ENCODE peak calls at places on chromosome 10, in four cellular contexts. Q, P, E and F are unnamed samples. For H3K4me1, the result is how much of the 10 kb centered on the place peaks cover.

GRCh38 chr10:21092683-21093524 is 195.8 kb upstream of the NEBL start:
- DNase-seq in Q (no peak), P (no peak), E (no peak), F (no peak)

GRCh38 chr10:100808851-100809250 is 63.5 kb downstream of the PAX2 start:
- DNase-seq in Q (no peak), P (no peak), E (no peak), F (no peak)

GRCh38 chr10:63555330-63555729 is 34.1 kb downstream of the REEP3 start:
- DNase-seq in Q (no peak), P (no peak), E (no peak), F (no peak)

GRCh38 chr10:101262147-101262546 is 32.9 kb upstream of the LBX1 start:
- DNase-seq in Q (no peak), P (no peak), E (no peak), F (no peak)

GRCh38 chr10:99799613-99800012 is 17.2 kb downstream of the ABCC2 start:
- DNase-seq in Q (peak), P (no peak), E (no peak), F (no peak)

GRCh38 chr10:95026461-95026860 is 42.8 kb downstream of the CYP2C8 start:
- DNase-seq in Q (no peak), P (no peak), E (no peak), F (no peak)

GRCh38 chr10:132228616-132229015 is 41.9 kb downstream of the DPYSL4 start:
- DNase-seq in Q (no peak), P (no peak), E (no peak), F (no peak)

GRCh38 chr10:124547651-124548168 is 86.1 kb downstream of the LHPP start:
- DNase-seq in Q (peak), P (no peak), E (peak), F (no peak)

GRCh38 chr10:132255489-132256344 is 52.0 kb downstream of the STK32C start:
- DNase-seq in Q (no peak), P (no peak), E (no peak), F (no peak)

GRCh38 chr10:118253397-118253796 is 88.7 kb downstream of the FAM204A start:
- DNase-seq in Q (no peak), P (no peak), E (no peak), F (no peak)

GRCh38 chr10:34163075-34163905 is 651.8 kb downstream of the PARD3 start:
- DNase-seq in Q (peak), P (no peak), E (no peak), F (no peak)

GRCh38 chr10:62814901-62815372 is 1.2 kb downstream of the EGR2 start:
- DNase-seq in Q (no peak), P (no peak), E (no peak), F (no peak)

GRCh38 chr10:80270887-80271286 is 18.6 kb downstream of the MAT1A start:
- DNase-seq in Q (peak), P (no peak), E (no peak), F (no peak)

GRCh38 chr10:101236376-101237079 is 7.3 kb upstream of the LBX1 start:
- DNase-seq in Q (no peak), P (no peak), E (no peak), F (no peak)

GRCh38 chr10:93821051-93821772 is 63.5 kb downstream of the LGI1 start:
- DNase-seq in Q (no peak), P (peak), E (peak), F (no peak)

GRCh38 chr10:21526184-21526951 is 886 bp upstream of the SKIDA1 start:
- DNase-seq in Q (peak), P (no peak), E (peak), F (no peak)

GRCh38 chr10:128802062-128802461 is 665.0 kb upstream of the MGMT start:
- DNase-seq in Q (no peak), P (no peak), E (no peak), F (no peak)

GRCh38 chr10:97539523-97540200 is 32.9 kb upstream of the ANKRD2 start:
- DNase-seq in Q (no peak), P (no peak), E (no peak), F (no peak)

GRCh38 chr10:87622290-87623004 is 37.2 kb upstream of the PAPSS2 start:
- DNase-seq in Q (no peak), P (no peak), E (no peak), F (no peak)

GRCh38 chr10:43853369-43853768 is 204.7 kb upstream of the ZNF32 start:
- DNase-seq in Q (no peak), P (no peak), E (no peak), F (no peak)

GRCh38 chr10:28130267-28130666 is 131.4 kb upstream of the ODAD2 start:
- DNase-seq in Q (no peak), P (no peak), E (no peak), F (no peak)

GRCh38 chr10:80455461-80456345 is 1.6 kb downstream of the TSPAN14 start:
- DNase-seq in Q (no peak), P (no peak), E (no peak), F (no peak)

DNA sequence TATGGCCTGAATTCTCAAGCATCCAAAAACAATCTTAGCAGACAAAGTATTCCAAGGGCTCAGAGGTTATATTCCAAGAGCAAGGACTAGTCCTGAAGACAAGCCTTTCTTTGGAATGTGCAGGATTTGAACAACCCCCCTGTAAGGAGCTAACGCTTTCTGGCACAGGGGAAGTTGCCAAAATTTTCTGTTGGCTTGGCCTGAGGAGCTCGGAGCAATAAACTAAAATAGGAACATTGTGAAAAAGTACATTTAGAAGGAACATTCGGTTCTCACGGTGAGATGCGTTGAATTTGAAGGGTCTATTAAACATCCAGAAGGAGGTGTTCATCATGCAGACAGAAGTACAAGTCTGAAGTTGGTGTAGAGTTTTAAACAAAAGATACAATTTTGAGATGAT is 1030.5 kb upstream of the CELF2 start:
- DNase-seq in Q (no peak), P (no peak), E (no peak), F (no peak)
- H3K4me1 ChIP-seq in Q (under half), P (under half), E (under half), F (under half)

DNA sequence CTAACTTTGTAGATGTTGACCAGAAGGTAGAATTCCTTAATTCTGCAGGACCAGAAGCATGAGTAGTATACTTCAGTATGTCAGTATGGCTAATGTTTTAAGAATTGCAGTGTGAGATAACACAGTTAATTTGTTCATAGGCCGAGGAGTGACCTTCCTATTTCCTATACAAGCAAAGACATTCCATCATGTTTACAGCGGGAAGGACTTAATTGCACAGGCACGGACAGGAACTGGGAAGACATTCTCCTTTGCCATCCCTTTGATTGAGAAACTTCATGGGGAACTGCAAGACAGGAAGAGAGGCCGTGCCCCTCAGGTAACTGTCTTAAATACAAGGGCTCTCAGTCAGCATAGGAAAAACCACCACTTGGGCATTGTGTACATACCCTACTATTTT is 7.2 kb downstream of the DDX21 start:
- DNase-seq in Q (no peak), P (no peak), E (no peak), F (no peak)
- TF ChIP-seq TCF7L2 in Q (no peak), P (no peak), E (no peak), F (no peak)

GRCh38 chr10:74794531-74794930 is 31.9 kb upstream of the KAT6B start:
- DNase-seq in Q (no peak), P (no peak), E (no peak), F (no peak)

GRCh38 chr10:74797550-74797949 is 28.9 kb upstream of the KAT6B start:
- DNase-seq in Q (no peak), P (no peak), E (no peak), F (no peak)

GRCh38 chr10:74801447-74801846 is 25.0 kb upstream of the KAT6B start:
- DNase-seq in Q (no peak), P (no peak), E (no peak), F (no peak)

GRCh38 chr10:74799840-74800239 is 26.6 kb upstream of the KAT6B start:
- DNase-seq in Q (no peak), P (no peak), E (peak), F (peak)
- TF ChIP-seq SIN3A in Q (no peak), P (no peak), E (no peak), F (no peak)

GRCh38 chr10:77392236-77392721 is 245.3 kb downstream of the KCNMA1 start:
- DNase-seq in Q (no peak), P (no peak), E (no peak), F (no peak)
- H3K4me1 ChIP-seq in Q (under half), P (under half), E (under half), F (half or more)

DNA sequence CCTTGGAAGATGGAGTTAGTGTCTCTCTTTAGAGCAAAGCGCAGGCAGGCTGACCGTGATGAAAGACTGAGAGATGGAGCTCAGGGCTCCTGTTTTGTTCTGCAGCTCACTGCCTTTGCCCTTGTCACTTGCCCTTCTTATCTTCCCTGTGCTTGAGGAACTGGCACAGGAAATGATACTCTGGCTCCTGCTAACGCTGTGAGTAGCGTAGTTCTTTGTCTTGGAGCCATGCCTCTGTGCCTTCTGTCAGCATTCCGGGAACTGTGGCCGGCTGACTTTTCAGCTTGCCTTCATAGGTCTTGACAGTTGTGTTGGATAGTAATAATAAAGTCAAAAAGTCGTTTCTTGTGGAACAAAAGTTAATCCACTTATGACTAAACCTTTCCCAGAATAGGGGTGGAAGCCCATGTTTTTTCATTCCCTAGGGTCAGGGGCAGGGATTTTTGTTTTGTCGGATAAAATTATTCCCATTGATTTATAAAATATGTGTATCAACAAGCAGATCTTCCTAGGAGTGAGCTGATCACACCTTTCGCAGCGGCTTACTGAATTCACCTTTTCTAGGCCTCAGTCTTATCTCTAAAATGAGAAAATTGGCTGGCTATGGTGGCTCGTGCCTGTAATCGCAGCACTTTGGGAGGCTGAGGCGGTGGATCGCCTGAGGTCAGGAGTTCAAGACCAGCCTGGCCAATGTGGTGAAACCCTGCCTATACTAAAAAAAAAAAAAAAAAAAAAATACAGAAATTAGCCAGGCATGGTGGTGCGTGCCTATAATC is 16.6 kb upstream of the TMEM236 start:
- DNase-seq in Q (no peak), P (no peak), E (no peak), F (no peak)
- TF ChIP-seq TCF7L2 in Q (no peak), P (no peak), E (no peak), F (no peak)

DNA sequence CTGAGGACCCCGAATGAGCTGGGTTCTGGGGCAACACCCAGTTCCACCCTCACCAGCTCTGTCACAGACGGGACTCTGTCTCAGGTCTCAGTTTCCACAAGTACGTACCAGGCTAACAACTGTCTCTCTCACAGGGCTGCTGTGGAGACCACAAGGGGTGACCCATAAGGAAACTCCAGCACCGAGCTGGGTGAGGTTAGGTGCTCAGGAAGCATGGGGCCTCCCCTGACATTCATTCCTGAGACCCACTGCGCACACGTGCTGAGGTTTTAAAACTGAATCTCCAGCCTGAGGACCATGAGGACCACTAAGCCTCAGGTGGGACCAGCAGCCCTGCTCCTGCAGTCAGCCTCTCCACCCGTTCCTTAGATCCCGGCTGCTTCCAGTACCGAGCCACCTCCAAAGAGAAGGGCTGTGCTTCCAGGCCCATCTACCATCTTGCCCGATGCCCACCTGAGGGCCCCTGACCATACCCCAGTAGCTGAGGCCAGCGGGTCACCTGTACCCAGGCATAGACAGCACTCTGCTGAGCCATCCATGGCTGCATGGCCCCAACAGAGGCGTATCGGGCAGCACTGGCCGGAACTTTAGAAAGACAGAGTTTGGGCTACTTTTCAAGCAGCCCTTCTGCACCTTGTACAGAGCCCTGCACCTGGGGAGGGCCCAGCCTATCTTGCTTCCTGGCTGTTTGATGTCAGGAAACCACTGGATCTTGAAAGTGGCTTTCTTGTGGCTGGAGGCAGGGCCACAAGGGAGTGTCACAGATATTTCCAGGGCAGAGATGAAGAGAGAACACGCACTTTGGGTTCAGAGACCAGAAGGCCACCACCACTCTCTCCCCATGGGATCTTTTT is 18.7 kb downstream of the HSPA12A start:
- DNase-seq in Q (no peak), P (no peak), E (no peak), F (no peak)
- TF ChIP-seq SIN3A in Q (no peak), P (no peak), E (no peak), F (no peak)

GRCh38 chr10:61329854-61330253 is 123.3 kb downstream of the TMEM26 start:
- DNase-seq in Q (no peak), P (no peak), E (no peak), F (no peak)
- H3K4me1 ChIP-seq in Q (under half), P (under half), E (under half), F (under half)

DNA sequence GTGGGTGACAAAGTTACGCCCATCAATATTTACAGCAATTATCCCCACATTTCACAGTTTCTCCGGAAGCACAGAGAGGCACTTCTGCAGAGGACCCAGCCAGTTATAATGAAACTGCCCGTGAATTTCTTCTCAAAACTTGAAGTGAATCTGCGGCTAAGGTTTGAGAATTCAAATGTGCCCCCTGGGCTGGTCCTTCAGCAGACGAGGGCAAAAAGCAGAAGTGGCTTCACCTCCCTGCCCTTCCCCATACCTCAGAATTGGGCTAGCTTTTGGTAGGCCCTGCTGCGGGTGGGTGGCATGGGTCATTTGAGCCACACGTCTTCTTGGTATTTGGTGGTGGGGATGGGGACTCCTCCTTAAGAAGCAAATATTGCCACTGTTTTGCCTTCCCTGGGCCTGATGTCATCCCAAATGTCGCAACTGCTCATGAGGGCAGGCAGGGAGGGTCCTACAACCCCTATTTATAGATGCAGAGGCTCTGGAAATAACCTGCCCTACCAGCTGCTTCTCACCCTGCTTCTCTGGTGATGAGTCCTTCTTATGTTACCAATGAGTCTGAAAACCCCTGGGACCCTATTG is 16.6 kb upstream of the WDFY4 start:
- DNase-seq in Q (no peak), P (no peak), E (no peak), F (no peak)
- TF ChIP-seq TCF7L2 in Q (no peak), P (no peak), E (no peak), F (no peak)